ENCODE peak calls at places on chromosome 17, in nine cellular contexts. K is body of pancreas, G is AG09309, E is progenitor cell of endocrine pancreas, N is IMR-90, R is BE2C, Q is uterus, F is spleen, I is heart left ventricle. P is an unnamed sample.

GRCh38 chr17:75601057-75601987 is 13.7 kb downstream of the MYO15B start:
- DNase-seq in K (peak), G (no peak), E (peak), N (peak), R (peak), Q (no peak), F (peak), I (peak), P (no peak)

GRCh38 chr17:50128441-50129302 is 1.3 kb downstream of the SAMD14 start:
- DNase-seq in K (no peak), G (no peak), E (no peak), N (peak), R (no peak), Q (no peak), F (no peak), I (no peak), P (no peak)

GRCh38 chr17:62692721-62693431 is 65.4 kb downstream of the MRC2 start:
- DNase-seq in K (no peak), G (no peak), E (no peak), N (no peak), R (peak), Q (no peak), F (no peak), I (no peak), P (no peak)

GRCh38 chr17:4256952-4257351 is 6.8 kb downstream of the ANKFY1 start:
- DNase-seq in K (no peak), G (no peak), E (no peak), N (no peak), R (no peak), Q (no peak), F (no peak), I (no peak), P (no peak)

GRCh38 chr17:76417499-76418143 is 33.2 kb downstream of the SPHK1 start:
- DNase-seq in K (peak), G (no peak), E (no peak), N (no peak), R (no peak), Q (no peak), F (peak), I (no peak), P (no peak)

GRCh38 chr17:19744922-19745757 is 3.0 kb downstream of the ALDH3A1 start:
- DNase-seq in K (peak), G (no peak), E (peak), N (peak), R (peak), Q (peak), F (peak), I (peak), P (peak)

GRCh38 chr17:12928736-12929135 is 89.1 kb downstream of the ELAC2 start:
- DNase-seq in K (no peak), G (no peak), E (no peak), N (no peak), R (no peak), Q (no peak), F (no peak), I (no peak), P (no peak)

GRCh38 chr17:76363107-76363801 is 9.5 kb upstream of the PRPSAP1 start:
- DNase-seq in K (no peak), G (no peak), E (no peak), N (no peak), R (no peak), Q (no peak), F (no peak), I (no peak), P (no peak)

GRCh38 chr17:11737290-11737679 is 139.0 kb downstream of the DNAH9 start:
- DNase-seq in K (no peak), G (no peak), E (no peak), N (no peak), R (no peak), Q (no peak), F (no peak), I (no peak), P (peak)

GRCh38 chr17:79779088-79779529 is 1.2 kb downstream of the CBX2 start:
- DNase-seq in K (no peak), G (no peak), E (no peak), N (no peak), R (no peak), Q (no peak), F (no peak), I (no peak), P (no peak)

GRCh38 chr17:39776267-39776666 is 38.5 kb downstream of the GRB7 start:
- DNase-seq in K (no peak), G (no peak), E (no peak), N (no peak), R (no peak), Q (no peak), F (no peak), I (no peak), P (no peak)

GRCh38 chr17:74748529-74749261 is at the start of gene NHERF1:
- DNase-seq in K (peak), G (peak), E (peak), N (peak), R (peak), Q (peak), F (peak), I (peak), P (peak)

GRCh38 chr17:28460901-28461300 is 12.5 kb upstream of the SLC13A2 start:
- DNase-seq in K (no peak), G (no peak), E (no peak), N (no peak), R (no peak), Q (no peak), F (no peak), I (no peak), P (peak)

GRCh38 chr17:9177212-9177611 is 155.9 kb downstream of the NTN1 start:
- DNase-seq in K (no peak), G (no peak), E (no peak), N (no peak), R (no peak), Q (peak), F (no peak), I (no peak), P (no peak)

GRCh38 chr17:48374650-48375230 is 55.3 kb downstream of the SKAP1 start:
- DNase-seq in K (peak), G (no peak), E (no peak), N (no peak), R (peak), Q (no peak), F (no peak), I (no peak), P (no peak)
- TF ChIP-seq CTCF in K (no peak), G (peak), E (peak), N (peak), R (peak), Q (no peak), F (peak), I (peak), P (peak)

GRCh38 chr17:17510456-17511292 is 14.5 kb upstream of the RASD1 start:
- DNase-seq in K (no peak), G (no peak), E (no peak), N (no peak), R (no peak), Q (no peak), F (peak), I (no peak), P (no peak)
- TF ChIP-seq CTCF in K (no peak), G (no peak), E (no peak), N (no peak), R (no peak), Q (no peak), F (no peak), I (no peak), P (no peak)

GRCh38 chr17:67575325-67575724 is 142.4 kb upstream of the NOL11 start:
- DNase-seq in K (peak), G (no peak), E (peak), N (no peak), R (no peak), Q (no peak), F (no peak), I (no peak), P (peak)
- TF ChIP-seq CTCF in K (no peak), G (no peak), E (peak), N (no peak), R (peak), Q (no peak), F (no peak), I (no peak), P (no peak)

GRCh38 chr17:65918450-65918849 is 273.5 kb downstream of the CEP112 start:
- DNase-seq in K (no peak), G (no peak), E (no peak), N (no peak), R (no peak), Q (no peak), F (no peak), I (no peak), P (no peak)

GRCh38 chr17:65916425-65916824 is 275.5 kb downstream of the CEP112 start:
- DNase-seq in K (no peak), G (no peak), E (no peak), N (no peak), R (no peak), Q (no peak), F (no peak), I (no peak), P (no peak)

GRCh38 chr17:65917560-65917959 is 274.4 kb downstream of the CEP112 start:
- DNase-seq in K (peak), G (no peak), E (no peak), N (no peak), R (no peak), Q (no peak), F (no peak), I (no peak), P (no peak)

GRCh38 chr17:65920996-65921395 is 270.9 kb downstream of the CEP112 start:
- DNase-seq in K (peak), G (no peak), E (no peak), N (no peak), R (no peak), Q (no peak), F (no peak), I (no peak), P (no peak)

DNA sequence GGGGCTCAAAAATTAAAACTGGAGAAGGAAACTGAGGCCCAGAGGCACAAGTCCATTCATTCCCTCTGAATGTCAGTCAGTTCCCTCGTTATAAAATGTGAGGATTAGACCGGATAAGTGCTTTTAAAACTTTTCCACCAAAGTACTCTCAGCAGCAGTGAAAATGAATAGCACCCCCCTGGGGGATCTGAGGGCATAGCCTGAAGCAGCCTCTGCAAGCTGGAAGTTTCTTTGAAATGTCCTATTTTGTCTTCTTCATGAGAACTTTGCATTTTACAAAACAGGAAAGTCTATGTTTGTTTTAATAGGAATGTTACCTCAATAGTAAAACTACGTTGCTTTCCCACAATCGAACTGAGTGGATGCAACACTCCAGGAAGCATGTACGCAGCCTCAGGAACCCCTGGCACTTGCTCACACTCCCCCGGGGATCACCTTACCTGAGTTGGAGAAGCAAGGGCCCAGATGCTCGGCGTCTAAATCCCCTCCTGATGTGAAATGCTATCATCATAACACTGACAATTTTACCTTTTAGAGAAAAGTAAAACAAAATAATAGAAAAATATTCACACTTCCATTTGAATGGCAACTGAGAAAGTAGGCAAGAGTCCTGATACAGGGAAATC is 272.9 kb downstream of the CEP112 start:
- DNase-seq in K (no peak), G (no peak), E (no peak), N (no peak), R (no peak), Q (no peak), F (no peak), I (no peak), P (no peak)
- TF ChIP-seq CTCF in K (no peak), G (peak), E (peak), N (no peak), R (no peak), Q (peak), F (no peak), I (peak), P (peak)

GRCh38 chr17:58432806-58433573 is 15.7 kb upstream of the RNF43 start:
- DNase-seq in K (no peak), G (no peak), E (no peak), N (no peak), R (no peak), Q (no peak), F (no peak), I (no peak), P (no peak)
- TF ChIP-seq CTCF in K (no peak), G (no peak), E (no peak), N (no peak), R (no peak), Q (no peak), F (no peak), I (no peak), P (no peak)